ENCODE peak calls at places on chromosomes 7 and 10, in six cellular contexts. Z, F, M, C, P and X are unnamed samples.

GRCh38 chr10:29590598-29591415 is 44.0 kb downstream of the SVIL start:
- DNase-seq in M (peak; percentile 86), C (no peak), P (peak; percentile 45), Z (peak; percentile 39), F (no peak), X (no peak)

GRCh38 chr10:62577666-62578291 is 203.6 kb downstream of the ZNF365 start:
- DNase-seq in P (peak; percentile 52), M (peak; percentile 38), C (no peak), F (no peak), Z (no peak), X (no peak)

GRCh38 chr10:117936136-117936535 is 110.6 kb downstream of the RAB11FIP2 start:
- DNase-seq in F (peak; percentile 65), P (peak; percentile 81), Z (no peak), C (no peak), M (no peak), X (no peak)

GRCh38 chr7:118029881-118030422 is 154.0 kb upstream of the LSM8 start:
- DNase-seq in M (no peak), C (no peak), Z (peak; percentile 53), P (no peak), F (no peak), X (peak; percentile 50)

GRCh38 chr10:26697163-26697921 is at the start of gene PDSS1:
- DNase-seq in M (peak; percentile 64), P (peak; percentile 12), F (peak; percentile 90), Z (peak; percentile 21), C (peak; percentile 72), X (no peak)

GRCh38 chr7:37349979-37350590 is 98.6 kb downstream of the ELMO1 start:
- DNase-seq in P (no peak), M (no peak), C (no peak), F (no peak), Z (no peak), X (no peak)

GRCh38 chr10:47189802-47190201 is 110.2 kb upstream of the GDF10 start:
- DNase-seq in P (no peak), Z (no peak), F (no peak), M (no peak), C (no peak), X (no peak)

GRCh38 chr10:132139526-132139925 is 47.2 kb upstream of the DPYSL4 start:
- DNase-seq in C (no peak), Z (no peak), F (peak; percentile 27), P (no peak), M (no peak), X (no peak)

GRCh38 chr10:92965314-92965713 is 95.3 kb upstream of the CYP26C1 start:
- DNase-seq in F (no peak), P (no peak), M (peak; percentile 80), Z (peak; percentile 11), C (no peak), X (no peak)

GRCh38 chr7:147992698-147993097 is 597.9 kb upstream of the C7orf33 start:
- DNase-seq in Z (no peak), C (no peak), P (no peak), M (no peak), F (no peak), X (no peak)

GRCh38 chr7:82950436-82950835 is 212.2 kb downstream of the PCLO start:
- DNase-seq in P (no peak), M (no peak), Z (no peak), F (no peak), C (no peak), X (no peak)

GRCh38 chr10:123606955-123607354 is 59.2 kb upstream of the GPR26 start:
- DNase-seq in F (no peak), Z (no peak), P (no peak), C (no peak), M (no peak), X (no peak)

GRCh38 chr7:51256244-51256781 is 60.3 kb downstream of the COBL start:
- DNase-seq in P (no peak), C (no peak), Z (no peak), F (no peak), M (no peak), X (no peak)

GRCh38 chr7:134562136-134562535 is 13.2 kb downstream of the AKR1B15 start:
- DNase-seq in P (peak; percentile 52), C (no peak), F (no peak), Z (no peak), M (peak; percentile 61), X (no peak)

GRCh38 chr10:100927266-100927665 is 14.5 kb downstream of the SLF2 start:
- DNase-seq in F (no peak), P (no peak), C (no peak), Z (no peak), M (no peak), X (no peak)

GRCh38 chr7:148527717-148528168 is 62.8 kb upstream of the C7orf33 start:
- DNase-seq in C (peak; percentile 62), M (peak; percentile 73), Z (peak; percentile 19), P (peak; percentile 18), F (peak; percentile 84), X (peak; percentile 29)

GRCh38 chr7:79529896-79530235 is 76.4 kb upstream of the MAGI2 start:
- DNase-seq in C (no peak), F (no peak), M (no peak), Z (no peak), P (no peak), X (no peak)

GRCh38 chr7:145156834-145157233 is 321.0 kb upstream of the TPK1 start:
- DNase-seq in M (no peak), P (no peak), F (no peak), Z (peak; percentile 86), C (no peak), X (no peak)

GRCh38 chr7:155251831-155252230 is 45.8 kb upstream of the INSIG1 start:
- DNase-seq in F (no peak), P (no peak), Z (no peak), M (no peak), C (no peak), X (no peak)